ENCODE peak calls at places on chromosomes 6 and 20, in seven cellular contexts. A, G, V, H, S, X and U are unnamed samples. For H3K27me3, the result is how much of the 10 kb centered on the place peaks cover.

GRCh38 chr6:36289281-36290018 is 19.6 kb downstream of the PNPLA1 start:
- DNase-seq in A (no peak), G (no peak), V (no peak), H (no peak), S (no peak), X (no peak), U (peak)

GRCh38 chr20:56788671-56789610 is 159.8 kb downstream of the TFAP2C start:
- DNase-seq in A (no peak), G (no peak), V (no peak), H (no peak), S (no peak), X (no peak), U (peak)

GRCh38 chr6:80464901-80465300 is 358.4 kb downstream of the BCKDHB start:
- DNase-seq in A (no peak), G (no peak), V (no peak), H (no peak), S (no peak), X (no peak), U (no peak)

GRCh38 chr20:25325073-25325472 is 65.6 kb downstream of the ABHD12 start:
- DNase-seq in A (no peak), G (no peak), V (no peak), H (no peak), S (no peak), X (no peak), U (no peak)

GRCh38 chr20:54103762-54104600 is 33.6 kb upstream of the BCAS1 start:
- DNase-seq in A (no peak), G (no peak), V (no peak), H (no peak), S (no peak), X (no peak), U (no peak)

GRCh38 chr6:21748343-21749063 is 155.0 kb downstream of the SOX4 start:
- DNase-seq in A (no peak), G (no peak), V (no peak), H (no peak), S (no peak), X (peak), U (no peak)

GRCh38 chr6:79762370-79762769 is 131.2 kb downstream of the SH3BGRL2 start:
- DNase-seq in A (no peak), G (no peak), V (no peak), H (no peak), S (no peak), X (peak), U (peak)

GRCh38 chr6:135728589-135728988 is 122.9 kb upstream of the PDE7B start:
- DNase-seq in A (no peak), G (no peak), V (no peak), H (no peak), S (no peak), X (no peak), U (no peak)

GRCh38 chr6:147448212-147448611 is 60.3 kb upstream of the SAMD5 start:
- DNase-seq in A (no peak), G (peak), V (no peak), H (no peak), S (no peak), X (no peak), U (no peak)

GRCh38 chr20:17505664-17506517 is 25.3 kb downstream of the BFSP1 start:
- DNase-seq in A (no peak), G (no peak), V (no peak), H (no peak), S (no peak), X (peak), U (peak)

GRCh38 chr6:137496909-137497721 is 2.9 kb upstream of the OLIG3 start:
- DNase-seq in A (no peak), G (no peak), V (no peak), H (peak), S (no peak), X (no peak), U (no peak)

GRCh38 chr6:162019311-162019710 is 708.3 kb downstream of the PRKN start:
- DNase-seq in A (no peak), G (no peak), V (no peak), H (no peak), S (no peak), X (no peak), U (no peak)

GRCh38 chr6:95589067-95589466 is 11.7 kb downstream of the MANEA start:
- DNase-seq in A (no peak), G (no peak), V (no peak), H (no peak), S (no peak), X (no peak), U (no peak)

GRCh38 chr6:111802720-111803119 is 70.5 kb downstream of the FYN start:
- DNase-seq in A (no peak), G (no peak), V (no peak), H (no peak), S (no peak), X (no peak), U (no peak)

GRCh38 chr6:111805511-111806181 is 67.6 kb downstream of the FYN start:
- DNase-seq in A (no peak), G (no peak), V (no peak), H (no peak), S (no peak), X (peak), U (no peak)

GRCh38 chr6:111803384-111803783 is 69.9 kb downstream of the FYN start:
- DNase-seq in A (no peak), G (no peak), V (no peak), H (no peak), S (no peak), X (no peak), U (no peak)

GRCh38 chr6:111803804-111804203 is 69.4 kb downstream of the FYN start:
- DNase-seq in A (no peak), G (no peak), V (no peak), H (no peak), S (no peak), X (no peak), U (no peak)

GRCh38 chr6:111804627-111805235 is 68.5 kb downstream of the FYN start:
- DNase-seq in A (no peak), G (no peak), V (no peak), H (no peak), S (no peak), X (peak), U (no peak)
- TF ChIP-seq CTCF in A (no peak), G (no peak), V (no peak), H (peak), S (no peak), X (peak), U (no peak)

DNA sequence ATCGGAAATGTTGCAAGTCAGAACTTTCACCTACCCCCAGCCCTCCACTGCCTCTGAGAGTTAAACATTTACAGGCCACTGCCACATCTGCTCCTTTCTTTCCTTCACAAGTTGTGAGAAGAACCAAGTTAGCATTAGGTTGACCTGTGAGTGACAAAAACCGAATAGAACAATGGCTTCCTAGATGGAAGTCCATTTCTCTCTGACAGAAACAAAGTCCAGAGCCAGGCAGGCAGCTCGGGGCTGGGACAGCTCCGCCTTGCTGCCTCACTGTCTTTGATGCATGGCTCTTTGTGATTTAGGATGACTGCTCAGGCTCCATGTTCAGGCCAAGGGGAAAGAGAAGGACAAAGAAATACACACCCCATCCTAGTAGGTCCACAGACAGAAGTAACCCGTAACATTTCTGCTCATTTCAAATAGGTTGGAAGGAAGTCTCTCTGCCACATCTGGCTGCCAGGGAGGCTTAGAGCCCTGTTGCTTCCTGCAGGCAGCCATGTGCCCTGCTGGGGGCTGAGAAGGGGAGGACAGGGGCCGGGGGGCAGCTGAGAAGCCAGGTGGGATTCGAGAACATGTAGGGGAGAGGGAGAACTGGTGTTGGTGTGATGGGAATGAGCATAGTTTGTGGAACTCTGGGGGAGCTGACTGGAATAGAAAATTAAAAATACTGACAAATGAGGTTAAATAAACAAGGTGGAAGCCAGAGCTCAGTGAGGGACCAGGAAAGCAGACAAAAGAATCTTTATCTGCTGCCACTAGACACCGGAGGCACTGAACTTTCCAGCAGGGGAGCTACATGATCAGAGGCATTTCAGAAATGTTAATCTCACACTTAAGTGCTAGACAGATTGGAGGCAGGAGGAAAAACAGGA is 19.5 kb upstream of the IER3 start:
- DNase-seq in A (no peak), G (no peak), V (no peak), H (no peak), S (no peak), X (peak), U (peak)
- H3K27ac ChIP-seq in A (no peak), G (no peak), V (peak), H (peak), S (peak), X (peak), U (peak)

GRCh38 chr6:1617466-1618304 is 8.0 kb downstream of the FOXC1 start:
- DNase-seq in A (no peak), G (no peak), V (peak), H (no peak), S (no peak), X (no peak), U (no peak)
- H3K27me3 ChIP-seq in A (under half), G (under half), V (half or more), H (half or more), S (under half), X (under half), U (under half)

DNA sequence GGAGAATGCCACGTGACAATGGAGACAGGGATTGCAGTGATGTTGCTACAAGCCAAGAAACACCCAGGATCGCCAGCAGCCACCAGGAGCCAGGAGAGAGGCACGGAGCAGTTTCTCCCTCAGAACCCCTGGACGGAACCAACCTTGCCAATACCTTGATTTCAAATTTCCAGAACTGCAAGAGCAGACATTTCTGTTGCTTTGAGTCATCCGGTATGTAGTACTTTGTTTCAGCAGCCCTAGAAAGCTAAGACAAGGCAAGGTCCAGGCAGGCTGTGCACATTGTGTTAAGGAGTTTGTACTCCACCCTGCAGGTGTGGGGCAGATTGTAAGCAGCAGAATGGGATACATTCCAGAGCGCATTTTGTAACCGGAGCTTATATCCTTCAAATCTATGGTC is 48.3 kb downstream of the TRERF1 start:
- DNase-seq in A (no peak), G (peak), V (no peak), H (no peak), S (no peak), X (no peak), U (peak)
- TF ChIP-seq CTCF in A (no peak), G (no peak), V (no peak), H (no peak), S (no peak), X (peak), U (peak)

DNA sequence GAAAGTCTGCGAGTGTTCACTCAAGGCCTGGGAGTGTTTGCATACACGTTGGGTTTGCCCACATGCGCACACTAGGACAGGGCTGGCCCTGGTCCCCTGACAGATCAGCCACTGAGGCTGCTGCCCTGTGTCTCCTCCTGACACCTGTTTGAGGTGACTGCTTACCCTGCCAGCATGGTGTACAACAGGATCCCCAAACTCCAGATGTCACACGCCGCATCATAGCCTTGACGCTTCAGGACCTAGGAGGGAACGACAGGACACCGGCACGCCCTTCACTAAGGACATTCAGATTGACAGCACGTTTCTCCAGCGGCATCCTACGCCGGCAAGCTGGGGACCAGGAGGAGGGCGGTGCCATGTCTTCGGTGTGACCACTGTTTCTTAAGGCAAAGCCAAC is 37.0 kb upstream of the MPC1 start:
- DNase-seq in A (no peak), G (no peak), V (no peak), H (no peak), S (no peak), X (no peak), U (no peak)
- H3K27ac ChIP-seq in A (no peak), G (no peak), V (no peak), H (no peak), S (no peak), X (no peak), U (no peak)

DNA sequence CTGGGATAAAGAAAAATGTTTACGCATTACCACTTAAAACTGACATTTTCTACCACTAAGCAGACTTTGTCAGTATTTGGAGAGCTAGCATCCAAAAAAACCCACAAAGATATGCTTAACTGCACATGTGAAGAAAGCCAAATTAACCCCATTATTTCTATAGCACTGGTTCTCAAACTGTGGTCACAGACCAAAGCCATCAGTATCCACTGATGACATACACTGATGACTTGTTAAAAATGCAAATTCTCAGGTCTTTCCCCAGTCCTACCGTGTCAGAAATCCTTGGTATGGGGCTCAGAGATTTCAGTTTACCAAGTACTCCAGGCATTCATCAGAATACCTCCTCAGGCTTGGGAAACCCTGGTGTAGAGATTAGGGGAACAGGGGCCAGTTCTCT is 230.2 kb downstream of the PTPRK start:
- DNase-seq in A (no peak), G (no peak), V (no peak), H (no peak), S (no peak), X (no peak), U (no peak)
- H3K27me3 ChIP-seq in A (under half), G (under half), V (under half), H (under half), S (under half), X (under half), U (under half)

DNA sequence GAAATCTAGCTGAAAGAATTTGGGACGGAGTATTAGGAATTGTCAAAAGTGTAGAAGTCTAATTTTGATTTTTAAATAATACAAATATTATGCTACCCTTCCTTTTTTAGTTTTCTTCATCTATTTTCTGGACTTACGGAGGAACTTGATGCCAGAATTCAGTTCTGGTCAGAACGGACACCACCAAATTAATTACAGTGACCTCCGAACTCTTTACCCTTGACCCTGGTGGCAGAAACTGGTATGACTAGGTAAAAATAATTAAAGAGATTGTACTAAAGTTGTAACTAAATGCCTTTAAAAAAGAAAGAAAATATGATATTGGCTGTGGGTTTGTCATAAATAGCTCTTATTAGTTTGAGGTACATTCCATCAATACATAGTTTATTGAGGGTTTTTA is 751.1 kb upstream of the MAP3K7 start:
- DNase-seq in A (no peak), G (no peak), V (no peak), H (no peak), S (no peak), X (no peak), U (no peak)
- TF ChIP-seq CTCF in A (no peak), G (no peak), V (peak), H (peak), S (no peak), X (peak), U (no peak)